ENCODE peak calls at places on chromosomes 4 and X, in four cellular contexts. R is CD8-positive, alpha-beta T cell; N is dorsolateral prefrontal cortex; X is heart left ventricle. G is an unnamed sample.

GRCh38 chr4:78862314-78862737 is 76.9 kb downstream of the PAQR3 start:
- DNase-seq in X (no peak), N (no peak), R (no peak), G (no peak)

GRCh38 chr4:2007804-2008670 is 737 bp downstream of the NELFA start:
- DNase-seq in N (no peak), X (no peak), R (no peak), G (no peak)

GRCh38 chr4:10320130-10320529 is 137.1 kb downstream of the ZNF518B start:
- DNase-seq in N (no peak), R (no peak), X (no peak), G (no peak)

GRCh38 chr4:66572949-66573348 is 902.7 kb upstream of the EPHA5 start:
- DNase-seq in N (no peak), X (no peak), R (no peak), G (no peak)

GRCh38 chr4:154982187-154983047 is 201.3 kb downstream of the RBM46 start:
- DNase-seq in R (no peak), N (peak; percentile 55), X (peak; percentile 16), G (peak; percentile 1)

GRCh38 chrX:51614353-51614752 is 4.4 kb downstream of the CENPVL3 start:
- DNase-seq in X (no peak), N (no peak), R (no peak), G (no peak)

GRCh38 chr4:22238742-22239141 is 277.1 kb downstream of the ADGRA3 start:
- DNase-seq in R (no peak), N (no peak), X (no peak), G (no peak)

GRCh38 chrX:13293700-13294099 is 26.2 kb downstream of the ATXN3L start:
- DNase-seq in R (no peak), N (no peak), X (no peak), G (no peak)

DNA sequence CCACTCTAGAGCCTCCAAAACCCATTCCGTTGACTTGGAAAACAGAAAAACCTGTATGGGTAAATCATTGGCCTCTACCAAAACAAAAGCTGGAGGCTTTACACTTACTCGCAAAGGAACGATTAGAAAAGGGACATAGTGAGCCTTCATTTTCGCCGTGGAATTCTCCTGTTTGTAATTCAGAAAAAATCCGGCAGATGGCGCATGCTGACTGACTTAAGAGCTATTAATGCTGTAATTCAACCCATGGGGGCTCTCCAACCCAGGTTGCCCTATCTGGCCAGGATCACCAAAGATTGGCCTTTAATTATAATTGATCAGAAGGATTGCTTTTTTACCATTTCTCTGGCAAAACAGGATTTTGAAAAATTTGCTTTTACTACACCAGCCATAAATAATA is 60.8 kb downstream of the ZNF732 start:
- DNase-seq in R (peak; percentile 33), X (peak; percentile 12), N (no peak), G (peak; percentile 15)
- H3K4me3 ChIP-seq in R (no peak overlapping the region), X (no peak overlapping the region), N (no peak overlapping the region), G (no peak overlapping the region)

DNA sequence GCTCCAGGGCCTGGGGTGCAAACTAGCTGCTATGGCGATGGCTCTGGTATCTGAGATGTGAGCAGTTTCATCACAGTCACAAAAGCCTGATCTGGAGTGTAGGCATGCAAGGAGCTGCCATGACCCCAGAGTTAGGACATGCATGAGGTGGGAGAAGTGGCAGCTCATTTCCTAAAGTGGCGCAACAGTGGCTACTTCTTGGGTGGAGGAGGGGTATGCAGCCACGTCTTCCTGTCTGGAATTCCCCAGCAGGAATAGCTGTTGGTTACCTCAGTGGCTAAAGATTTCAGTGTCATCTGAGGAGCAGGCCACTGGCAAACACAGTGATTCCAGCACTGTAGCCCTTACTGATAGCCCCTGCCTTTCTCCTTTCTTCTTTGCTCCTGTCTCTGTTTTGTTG is 1382.5 kb downstream of the C4orf33 start:
- DNase-seq in N (no peak), X (no peak), R (no peak), G (no peak)
- H3K4me3 ChIP-seq in N (no peak overlapping the region), X (no peak overlapping the region), R (no peak overlapping the region), G (no peak overlapping the region)

DNA sequence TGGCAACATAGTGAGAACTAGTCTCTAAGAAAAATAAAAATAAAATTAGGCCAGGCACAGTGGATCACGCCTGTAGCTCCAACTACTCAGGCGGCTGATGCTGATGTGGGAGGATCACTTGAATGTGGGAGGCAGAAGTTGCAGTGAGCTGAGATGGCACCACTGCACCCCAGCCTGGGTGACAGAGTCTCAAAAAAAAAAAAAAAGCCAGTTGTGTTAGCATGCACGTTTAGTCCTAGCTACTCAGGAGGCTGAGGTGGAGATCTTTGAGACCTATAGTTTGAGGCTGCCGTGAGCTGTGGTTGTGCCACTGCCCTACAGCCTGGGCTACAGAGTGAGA is 2.5 kb downstream of the DCK start:
- DNase-seq in R (no peak), X (no peak), N (no peak), G (no peak)
- H3K4me3 ChIP-seq in R (peak overlapping the region; percentile 81), X (no peak overlapping the region), N (peak overlapping the region; percentile 88), G (peak overlapping the region; percentile 100)

DNA sequence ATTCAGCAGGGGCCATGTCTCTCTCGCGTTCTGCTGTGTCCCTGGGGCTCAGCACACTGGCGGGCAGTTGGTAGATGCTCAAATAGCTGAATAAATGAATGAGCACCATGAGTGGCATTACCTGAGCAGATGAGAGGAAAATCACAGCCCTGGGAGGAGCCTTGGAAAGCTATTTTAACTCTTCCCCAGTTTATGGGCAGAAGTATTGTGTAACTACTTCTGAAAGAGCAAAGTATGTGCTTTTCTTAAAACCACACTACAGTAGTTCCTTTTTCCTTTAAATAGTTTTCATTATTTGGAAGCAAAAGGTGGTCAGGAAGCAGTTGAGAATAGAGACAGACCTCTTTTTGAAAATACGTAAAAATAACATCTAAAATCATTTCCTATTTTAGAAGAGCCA is 3.0 kb upstream of the PLAC1 start:
- DNase-seq in X (no peak), R (no peak), N (no peak), G (no peak)
- H3K4me3 ChIP-seq in X (no peak overlapping the region), R (no peak overlapping the region), N (no peak overlapping the region), G (no peak overlapping the region)

GRCh38 chr4:139912423-139912822 is 241.6 kb downstream of the MAML3 start:
- DNase-seq in N (no peak), X (no peak), R (no peak), G (no peak)

GRCh38 chr4:139916041-139916440 is 237.9 kb downstream of the MAML3 start:
- DNase-seq in N (no peak), R (no peak), X (no peak), G (no peak)

GRCh38 chr4:139910106-139910505 is 243.9 kb downstream of the MAML3 start:
- DNase-seq in N (no peak), X (no peak), R (no peak), G (no peak)

GRCh38 chr4:139913398-139913990 is 240.5 kb downstream of the MAML3 start:
- DNase-seq in N (no peak), R (no peak), X (no peak), G (no peak)

GRCh38 chr4:139913995-139914394 is 240.0 kb downstream of the MAML3 start:
- DNase-seq in R (no peak), X (no peak), N (no peak), G (no peak)
- H3K4me3 ChIP-seq in R (no peak overlapping the region), X (no peak overlapping the region), N (no peak overlapping the region), G (no peak overlapping the region)

GRCh38 chrX:153641575-153642312 is 5.3 kb upstream of the DUSP9 start:
- DNase-seq in X (no peak), N (no peak), R (no peak), G (no peak)
- H3K4me3 ChIP-seq in X (no peak overlapping the region), N (peak overlapping the region; percentile 51), R (no peak overlapping the region), G (no peak overlapping the region)

DNA sequence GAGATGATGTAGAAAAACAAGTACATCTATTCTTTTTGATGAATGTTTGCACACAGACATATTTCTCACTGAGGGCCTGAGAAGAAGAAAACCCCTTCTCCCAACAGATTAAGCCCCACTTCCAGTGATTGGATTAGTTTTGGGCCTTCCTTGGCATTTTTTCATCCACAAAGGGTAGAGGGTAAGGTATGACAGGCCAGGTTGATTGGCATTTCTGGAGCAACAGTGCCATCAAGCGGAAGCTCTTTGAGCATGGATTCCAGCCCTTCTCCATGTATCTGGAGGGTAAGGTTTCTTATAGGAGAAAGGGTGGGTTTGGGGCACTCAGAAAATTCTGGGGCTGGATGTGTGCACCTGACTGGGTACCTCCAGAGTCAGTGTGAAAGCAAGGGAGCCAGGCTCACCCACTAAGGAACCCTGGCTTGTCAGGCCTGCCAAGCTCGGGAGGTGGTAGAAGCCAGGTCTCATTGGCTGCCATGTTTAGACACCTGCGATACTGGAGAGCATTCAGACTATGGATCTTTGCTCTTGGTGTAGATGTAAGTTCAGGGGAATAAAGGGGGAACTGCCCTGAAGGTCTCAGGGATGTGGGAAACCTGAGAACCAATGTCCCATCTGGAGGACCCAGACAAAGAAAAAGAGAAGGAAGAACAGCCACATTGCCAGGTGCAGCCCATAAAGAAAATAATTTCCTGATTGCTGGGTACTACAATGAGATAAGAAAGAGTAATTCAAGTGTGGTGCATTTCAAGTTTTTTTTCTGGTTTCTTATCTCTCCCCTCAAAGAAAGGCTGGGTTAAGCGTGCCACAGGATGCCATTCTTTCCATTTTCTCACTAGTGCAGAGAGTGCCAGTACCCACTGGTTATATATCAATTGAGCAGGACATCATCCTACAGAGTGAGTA is 222.3 kb upstream of the AGTR2 start:
- DNase-seq in X (no peak), N (no peak), R (no peak), G (no peak)
- H3K4me3 ChIP-seq in X (no peak overlapping the region), N (no peak overlapping the region), R (no peak overlapping the region), G (no peak overlapping the region)

DNA sequence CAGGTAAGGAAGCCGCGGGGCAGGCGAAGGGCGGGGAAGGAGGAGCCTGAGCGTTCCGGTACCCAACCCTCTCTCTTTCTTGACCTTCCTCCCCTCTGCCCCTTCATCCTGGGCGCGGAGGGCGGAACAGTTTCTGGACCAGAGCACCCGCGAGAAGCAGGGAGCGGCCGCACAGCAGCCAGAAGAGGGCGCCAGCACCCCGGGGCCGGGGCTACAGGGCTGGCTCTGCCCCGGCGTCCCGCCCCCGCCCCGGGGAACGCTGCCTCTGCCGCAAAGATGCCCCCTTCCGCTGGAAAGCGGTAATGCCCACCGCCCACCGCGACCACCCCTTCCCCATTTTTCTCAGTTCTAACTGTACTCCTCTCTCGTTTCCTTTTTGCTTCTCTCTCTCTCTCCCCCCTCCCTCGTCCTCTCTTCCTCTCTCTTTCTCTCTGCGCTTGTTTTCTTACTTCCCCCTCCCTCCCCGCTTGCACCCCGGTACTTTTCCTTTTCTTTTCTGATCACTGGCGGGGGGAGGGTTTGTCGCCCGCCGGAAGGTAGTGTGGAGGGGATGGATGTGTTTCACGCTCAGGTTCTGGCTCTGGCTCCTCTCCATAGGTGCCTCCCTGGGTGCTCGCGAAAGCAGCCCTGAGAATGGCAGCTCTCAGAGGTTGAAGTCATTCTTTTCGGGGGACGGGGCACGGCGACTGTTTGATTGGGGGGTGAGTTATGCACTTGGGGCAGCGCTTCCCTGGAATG is 13.1 kb upstream of the PRDM8 start:
- DNase-seq in N (no peak), X (peak; percentile 85), R (peak; percentile 92), G (peak; percentile 79)
- H3K4me3 ChIP-seq in N (peak overlapping the region; percentile 74), X (peak overlapping the region; percentile 52), R (peak overlapping the region; percentile 75), G (peak overlapping the region; percentile 100)

G was measured in effector memory CD4-positive, alpha-beta T cell.